ENCODE peak calls at places on chromosomes 11 and 22, in four cellular contexts. B, X, F and I are unnamed samples.
A peak's percentile ranks its signal among the peaks of the same experiment; 100 is the strongest.

GRCh38 chr11:121892863-121893262 is 223.2 kb downstream of the BLID start:
- DNase-seq in B (no peak), X (no peak), F (no peak), I (no peak)

GRCh38 chr11:61601512-61601911 is 20.6 kb upstream of the SYT7 start:
- DNase-seq in B (no peak), X (no peak), F (no peak), I (no peak)

GRCh38 chr22:46202897-46203589 is 47.0 kb downstream of the CDPF1 start:
- DNase-seq in B (no peak), X (no peak), F (no peak), I (no peak)

GRCh38 chr11:111976614-111977140 is 39.5 kb downstream of the DIXDC1 start:
- DNase-seq in B (peak; percentile 31), X (no peak), F (no peak), I (peak; percentile 68)

GRCh38 chr11:2541881-2542361 is 97.1 kb downstream of the KCNQ1 start:
- DNase-seq in B (no peak), X (no peak), F (no peak), I (peak; percentile 28)

GRCh38 chr11:32312206-32312817 is 123.0 kb downstream of the WT1 start:
- DNase-seq in B (no peak), X (no peak), F (no peak), I (no peak)

GRCh38 chr22:26616650-26617049 is 1.2 kb downstream of the CRYBB1 start:
- DNase-seq in B (no peak), X (no peak), F (no peak), I (no peak)

GRCh38 chr11:117927926-117928325 is 1.3 kb downstream of the TMPRSS13 start:
- DNase-seq in B (no peak), X (no peak), F (no peak), I (no peak)

GRCh38 chr11:131928992-131929391 is 558.6 kb downstream of the NTM start:
- DNase-seq in B (no peak), X (no peak), F (no peak), I (no peak)

GRCh38 chr22:39868741-39869140 is 24.8 kb downstream of the ENTHD1 start:
- DNase-seq in B (no peak), X (no peak), F (no peak), I (no peak)

GRCh38 chr11:11969380-11970215 is 38.8 kb downstream of the DKK3 start:
- DNase-seq in B (no peak), X (no peak), F (no peak), I (peak; percentile 84)

GRCh38 chr22:42022162-42022847 is 23.7 kb downstream of the WBP2NL start:
- DNase-seq in B (no peak), X (no peak), F (no peak), I (no peak)

GRCh38 chr11:120244476-120244875 is 4.5 kb downstream of the POU2F3 start:
- DNase-seq in B (no peak), X (no peak), F (no peak), I (no peak)

GRCh38 chr22:44881624-44882023 is 128.2 kb downstream of the PHF21B start:
- DNase-seq in B (no peak), X (no peak), F (no peak), I (no peak)

GRCh38 chr11:45830596-45830995 is 16.7 kb upstream of the CRY2 start:
- DNase-seq in B (no peak), X (no peak), F (no peak), I (no peak)

GRCh38 chr11:47154738-47155570 is 21.7 kb downstream of the ARFGAP2 start:
- DNase-seq in B (no peak), X (peak; percentile 41), F (no peak), I (no peak)

GRCh38 chr11:108906329-108906728 is 241.5 kb downstream of the DDX10 start:
- DNase-seq in B (no peak), X (no peak), F (no peak), I (no peak)

GRCh38 chr11:126419801-126420729 is 64.6 kb downstream of the ST3GAL4 start:
- DNase-seq in B (no peak), X (no peak), F (no peak), I (no peak)

GRCh38 chr22:30969532-30970355 is 679 bp downstream of the TUG1 start:
- DNase-seq in B (no peak), X (peak; percentile 19), F (no peak), I (no peak)
- H3K9me3 ChIP-seq in B (peaks cover 40% of the 10 kb centered on the region), X (peaks cover 54% of the 10 kb centered on the region), F (peaks cover 47% of the 10 kb centered on the region), I (peaks cover 5% of the 10 kb centered on the region)

GRCh38 chr22:28597665-28598064 is 82.0 kb downstream of the TTC28 start:
- DNase-seq in B (no peak), X (no peak), F (no peak), I (no peak)

GRCh38 chr22:28594784-28595324 is 84.8 kb downstream of the TTC28 start:
- DNase-seq in B (peak; percentile 35), X (no peak), F (peak; percentile 35), I (no peak)

GRCh38 chr22:28589102-28589501 is 90.5 kb downstream of the TTC28 start:
- DNase-seq in B (no peak), X (no peak), F (no peak), I (no peak)

GRCh38 chr22:28593299-28593698 is 86.3 kb downstream of the TTC28 start:
- DNase-seq in B (no peak), X (no peak), F (no peak), I (no peak)

DNA sequence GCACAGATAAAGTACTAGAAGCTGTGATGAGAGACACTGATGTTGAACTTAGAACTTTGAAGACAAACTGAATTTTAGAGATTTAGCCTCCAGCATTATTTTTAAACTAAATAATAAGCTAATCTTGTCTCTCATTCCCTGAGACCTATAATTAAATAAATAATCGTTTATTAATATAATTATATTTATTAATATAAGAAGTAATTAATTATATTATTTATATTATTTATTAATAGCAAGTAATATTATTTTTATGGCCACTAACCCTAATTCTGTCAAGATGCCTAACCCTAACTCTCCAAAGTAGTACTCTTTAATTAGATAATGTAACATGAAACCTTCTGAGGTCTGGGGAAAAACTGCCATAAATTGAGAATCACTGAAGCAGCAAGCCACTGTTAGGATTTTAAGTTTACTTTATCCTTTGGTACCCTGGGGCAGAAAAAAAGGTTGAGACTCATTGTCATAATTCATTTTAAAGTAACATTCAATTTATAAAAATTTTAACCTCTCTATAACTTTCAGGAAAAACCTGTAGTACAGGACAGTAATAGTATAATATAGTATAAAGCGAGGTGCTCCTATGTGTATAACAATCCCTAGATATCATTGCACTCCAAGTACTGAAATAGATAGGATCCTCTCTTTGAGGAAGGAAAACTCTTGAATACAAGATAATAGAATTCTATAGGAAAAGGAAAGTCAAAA is 85.4 kb downstream of the TTC28 start:
- DNase-seq in B (no peak), X (no peak), F (no peak), I (no peak)
- H3K9me3 ChIP-seq in B (no peaks in the 10 kb centered on the region), X (no peaks in the 10 kb centered on the region), F (no peaks in the 10 kb centered on the region), I (no peaks in the 10 kb centered on the region)

GRCh38 chr22:11629661-11630385 is 3898.2 kb upstream of the OR11H1 start:
- DNase-seq in B (no peak), X (no peak), F (no peak), I (no peak)
- H3K9me3 ChIP-seq in B (peaks cover 30% of the 10 kb centered on the region), X (peaks cover 6% of the 10 kb centered on the region), F (peaks cover 36% of the 10 kb centered on the region), I (no peaks in the 10 kb centered on the region)

GRCh38 chr11:30457045-30457444 is 129.1 kb downstream of the MPPED2 start:
- DNase-seq in B (no peak), X (no peak), F (no peak), I (no peak)
- H3K9me3 ChIP-seq in B (no peaks in the 10 kb centered on the region), X (no peaks in the 10 kb centered on the region), F (no peaks in the 10 kb centered on the region), I (no peaks in the 10 kb centered on the region)

GRCh38 chr11:71977743-71978418 is 20.8 kb upstream of the IL18BP start:
- DNase-seq in B (peak; percentile 14), X (peak; percentile 27), F (peak; percentile 15), I (no peak)
- H3K9me3 ChIP-seq in B (no peaks in the 10 kb centered on the region), X (no peaks in the 10 kb centered on the region), F (no peaks in the 10 kb centered on the region), I (no peaks in the 10 kb centered on the region)

GRCh38 chr11:85414175-85414574 is 213.0 kb downstream of the DLG2 start:
- DNase-seq in B (no peak), X (no peak), F (no peak), I (no peak)
- H3K9me3 ChIP-seq in B (no peaks in the 10 kb centered on the region), X (no peaks in the 10 kb centered on the region), F (no peaks in the 10 kb centered on the region), I (no peaks in the 10 kb centered on the region)

DNA sequence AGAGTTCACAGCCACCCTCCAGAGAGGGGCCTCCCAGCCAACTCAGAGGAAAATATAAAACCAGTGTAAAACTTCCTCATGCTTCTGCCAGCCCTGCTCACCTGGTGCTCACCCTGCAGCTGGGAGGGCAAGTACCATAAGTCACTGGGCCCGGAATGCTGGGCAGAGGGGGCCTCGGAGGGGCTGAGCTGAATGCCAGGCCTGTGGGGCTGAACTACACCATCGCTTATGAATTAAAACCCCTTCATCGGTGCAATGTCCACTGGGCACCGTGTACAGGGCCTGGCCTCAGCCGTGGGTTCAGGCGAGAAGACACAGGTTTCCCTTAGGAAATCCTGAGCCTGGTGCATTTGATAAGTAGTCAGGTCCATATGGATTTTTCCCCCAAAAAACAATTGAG is 828.6 kb downstream of the TBC1D22A start:
- DNase-seq in B (no peak), X (no peak), F (no peak), I (no peak)
- H3K9me3 ChIP-seq in B (peaks cover 49% of the 10 kb centered on the region), X (no peaks in the 10 kb centered on the region), F (no peaks in the 10 kb centered on the region), I (no peaks in the 10 kb centered on the region)

GRCh38 chr11:113278481-113278880 is 35.9 kb upstream of the TTC12 start:
- DNase-seq in B (no peak), X (no peak), F (no peak), I (no peak)

GRCh38 chr11:113279591-113279990 is 34.8 kb upstream of the TTC12 start:
- DNase-seq in B (no peak), X (no peak), F (no peak), I (no peak)

GRCh38 chr11:113281052-113281725 is 33.2 kb upstream of the TTC12 start:
- DNase-seq in B (no peak), X (no peak), F (no peak), I (no peak)

GRCh38 chr11:113275602-113276001 is 38.8 kb upstream of the TTC12 start:
- DNase-seq in B (no peak), X (no peak), F (no peak), I (no peak)

GRCh38 chr11:113278925-113279324 is 35.5 kb upstream of the TTC12 start:
- DNase-seq in B (no peak), X (no peak), F (no peak), I (no peak)
- H3K9me3 ChIP-seq in B (no peaks in the 10 kb centered on the region), X (no peaks in the 10 kb centered on the region), F (no peaks in the 10 kb centered on the region), I (no peaks in the 10 kb centered on the region)

GRCh38 chr11:70931430-70931829 is 320.9 kb downstream of the SHANK2 start:
- DNase-seq in B (no peak), X (no peak), F (no peak), I (no peak)
- H3K9me3 ChIP-seq in B (peaks cover 4% of the 10 kb centered on the region), X (no peaks in the 10 kb centered on the region), F (no peaks in the 10 kb centered on the region), I (peaks cover 3% of the 10 kb centered on the region)